ENCODE peak calls at places on chromosomes 1 and 21, in four cellular contexts. One of them, this sample, is unnamed.

GRCh38 chr1:208100906-208101305 is 143.3 kb downstream of the PLXNA2 start:
- DNase-seq in left cardiac atrium: no peak
- DNase-seq in sciatic nerve: no peak
- DNase-seq in gastrocnemius medialis: no peak
- DNase-seq in this sample: no peak

GRCh38 chr1:221087919-221088318 is 208.7 kb downstream of the HLX start:
- DNase-seq in left cardiac atrium: no peak
- DNase-seq in sciatic nerve: no peak
- DNase-seq in gastrocnemius medialis: no peak
- DNase-seq in this sample: no peak

GRCh38 chr1:6082430-6082971 is 36.8 kb downstream of the KCNAB2 start:
- DNase-seq in left cardiac atrium: no peak
- DNase-seq in sciatic nerve: no peak
- DNase-seq in gastrocnemius medialis: no peak
- DNase-seq in this sample: no peak

GRCh38 chr1:229368347-229368746 is 25.5 kb upstream of the CCSAP start:
- DNase-seq in left cardiac atrium: no peak
- DNase-seq in sciatic nerve: no peak
- DNase-seq in gastrocnemius medialis: no peak
- DNase-seq in this sample: no peak

GRCh38 chr1:63774617-63775417 is 1.0 kb downstream of the ROR1 start:
- DNase-seq in left cardiac atrium: peak
- DNase-seq in sciatic nerve: peak
- DNase-seq in gastrocnemius medialis: no peak
- DNase-seq in this sample: no peak

GRCh38 chr1:22527555-22528296 is 35.6 kb upstream of the EPHA8 start:
- DNase-seq in left cardiac atrium: no peak
- DNase-seq in sciatic nerve: no peak
- DNase-seq in gastrocnemius medialis: no peak
- DNase-seq in this sample: no peak

GRCh38 chr1:5750186-5751170 is 241.7 kb downstream of the NPHP4 start:
- DNase-seq in left cardiac atrium: no peak
- DNase-seq in sciatic nerve: peak
- DNase-seq in gastrocnemius medialis: no peak
- DNase-seq in this sample: no peak

GRCh38 chr1:53509775-53510174 is 50.6 kb downstream of the DMRTB1 start:
- DNase-seq in left cardiac atrium: no peak
- DNase-seq in sciatic nerve: no peak
- DNase-seq in gastrocnemius medialis: no peak
- DNase-seq in this sample: no peak

GRCh38 chr1:27057389-27057788 is 44.7 kb upstream of the TENT5B start:
- DNase-seq in left cardiac atrium: no peak
- DNase-seq in sciatic nerve: no peak
- DNase-seq in gastrocnemius medialis: no peak
- DNase-seq in this sample: no peak

GRCh38 chr1:223204424-223204823 is 61.4 kb upstream of the TLR5 start:
- DNase-seq in left cardiac atrium: no peak
- DNase-seq in sciatic nerve: no peak
- DNase-seq in gastrocnemius medialis: no peak
- DNase-seq in this sample: peak

GRCh38 chr21:42187976-42188653 is 30.8 kb upstream of the ABCG1 start:
- DNase-seq in left cardiac atrium: no peak
- DNase-seq in sciatic nerve: no peak
- DNase-seq in gastrocnemius medialis: peak
- DNase-seq in this sample: no peak

GRCh38 chr1:209318302-209319056 is 265.0 kb upstream of the CAMK1G start:
- DNase-seq in left cardiac atrium: no peak
- DNase-seq in sciatic nerve: no peak
- DNase-seq in gastrocnemius medialis: no peak
- DNase-seq in this sample: no peak